ENCODE peak calls at places on chromosomes 4 and X, in seven cellular contexts. One of them, this sample, is unnamed.

GRCh38 chrX:103631145-103631544 is 2.4 kb downstream of the TCEAL1 start:
- DNase-seq in K562: no peak
- DNase-seq in HCT116: no peak
- DNase-seq in HepG2: no peak
- DNase-seq in H1: no peak
- DNase-seq in SK-N-SH: no peak
- DNase-seq in GM12878: no peak
- DNase-seq in this sample: no peak

GRCh38 chrX:68307767-68308166 is 125.5 kb downstream of the OPHN1 start:
- DNase-seq in SK-N-SH: no peak
- DNase-seq in GM12878: no peak
- DNase-seq in K562: no peak
- DNase-seq in H1: no peak
- DNase-seq in HCT116: peak; percentile 12
- DNase-seq in HepG2: no peak
- DNase-seq in this sample: no peak

GRCh38 chr4:186240848-186241491 is 13.7 kb downstream of the KLKB1 start:
- DNase-seq in K562: no peak
- DNase-seq in HepG2: no peak
- DNase-seq in HCT116: no peak
- DNase-seq in GM12878: no peak
- DNase-seq in SK-N-SH: no peak
- DNase-seq in H1: no peak
- DNase-seq in this sample: no peak

GRCh38 chr4:16125571-16126445 is 42.0 kb upstream of the PROM1 start:
- DNase-seq in HCT116: no peak
- DNase-seq in HepG2: no peak
- DNase-seq in K562: no peak
- DNase-seq in H1: no peak
- DNase-seq in GM12878: no peak
- DNase-seq in SK-N-SH: no peak
- DNase-seq in this sample: peak; percentile 57

GRCh38 chrX:14027031-14027430 is 2.7 kb downstream of the GEMIN8 start:
- DNase-seq in H1: no peak
- DNase-seq in HCT116: no peak
- DNase-seq in GM12878: no peak
- DNase-seq in K562: no peak
- DNase-seq in SK-N-SH: no peak
- DNase-seq in HepG2: no peak
- DNase-seq in this sample: no peak

GRCh38 chr4:147526272-147526654 is 45.4 kb downstream of the EDNRA start:
- DNase-seq in K562: no peak
- DNase-seq in HepG2: no peak
- DNase-seq in H1: no peak
- DNase-seq in SK-N-SH: no peak
- DNase-seq in HCT116: no peak
- DNase-seq in GM12878: no peak
- DNase-seq in this sample: no peak

GRCh38 chrX:38249965-38250364 is 29.3 kb upstream of the SRPX start:
- DNase-seq in HepG2: no peak
- DNase-seq in K562: no peak
- DNase-seq in GM12878: no peak
- DNase-seq in SK-N-SH: no peak
- DNase-seq in H1: no peak
- DNase-seq in HCT116: no peak
- DNase-seq in this sample: no peak

GRCh38 chr4:42391356-42391675 is 6.0 kb upstream of the SHISA3 start:
- DNase-seq in H1: no peak
- DNase-seq in GM12878: no peak
- DNase-seq in SK-N-SH: no peak
- DNase-seq in HCT116: no peak
- DNase-seq in K562: no peak
- DNase-seq in HepG2: no peak
- DNase-seq in this sample: no peak

GRCh38 chr4:181479145-181479544 is 764.1 kb upstream of the TENM3 start:
- DNase-seq in H1: no peak
- DNase-seq in HCT116: no peak
- DNase-seq in GM12878: no peak
- DNase-seq in K562: no peak
- DNase-seq in SK-N-SH: no peak
- DNase-seq in HepG2: no peak
- DNase-seq in this sample: no peak

GRCh38 chr4:118783887-118784286 is 52.0 kb downstream of the SEC24D start:
- DNase-seq in GM12878: no peak
- DNase-seq in SK-N-SH: no peak
- DNase-seq in K562: no peak
- DNase-seq in HepG2: no peak
- DNase-seq in H1: no peak
- DNase-seq in HCT116: no peak
- DNase-seq in this sample: no peak

GRCh38 chr4:140567722-140568121 is 1.0 kb downstream of the UCP1 start:
- DNase-seq in K562: no peak
- DNase-seq in GM12878: no peak
- DNase-seq in HepG2: no peak
- DNase-seq in H1: no peak
- DNase-seq in HCT116: no peak
- DNase-seq in SK-N-SH: peak; percentile 32
- DNase-seq in this sample: peak; percentile 7

GRCh38 chr4:83124079-83124780 is 9.7 kb upstream of the PLAC8 start:
- DNase-seq in HepG2: no peak
- DNase-seq in HCT116: no peak
- DNase-seq in H1: no peak
- DNase-seq in SK-N-SH: no peak
- DNase-seq in GM12878: no peak
- DNase-seq in K562: no peak
- DNase-seq in this sample: no peak

GRCh38 chr4:21507439-21507838 is 441.1 kb downstream of the KCNIP4 start:
- DNase-seq in SK-N-SH: peak; percentile 2
- DNase-seq in HepG2: peak; percentile 6
- DNase-seq in H1: no peak
- DNase-seq in GM12878: no peak
- DNase-seq in HCT116: no peak
- DNase-seq in K562: no peak
- DNase-seq in this sample: peak; percentile 19

GRCh38 chr4:113435893-113436292 is 325.6 kb downstream of the CAMK2D start:
- DNase-seq in H1: no peak
- DNase-seq in K562: no peak
- DNase-seq in SK-N-SH: no peak
- DNase-seq in HCT116: peak; percentile 84
- DNase-seq in HepG2: no peak
- DNase-seq in GM12878: no peak
- DNase-seq in this sample: no peak

GRCh38 chr4:68906238-68907137 is 45.1 kb downstream of the UGT2A3 start:
- DNase-seq in H1: no peak
- DNase-seq in HepG2: no peak
- DNase-seq in HCT116: no peak
- DNase-seq in GM12878: no peak
- DNase-seq in K562: no peak
- DNase-seq in SK-N-SH: no peak
- DNase-seq in this sample: peak; percentile 36

GRCh38 chr4:137471461-137471860 is 60.8 kb downstream of the PCDH18 start:
- DNase-seq in GM12878: no peak
- DNase-seq in HepG2: no peak
- DNase-seq in HCT116: no peak
- DNase-seq in SK-N-SH: no peak
- DNase-seq in K562: no peak
- DNase-seq in H1: no peak
- DNase-seq in this sample: no peak

GRCh38 chr4:11079171-11079570 is 349.5 kb downstream of the HS3ST1 start:
- DNase-seq in SK-N-SH: no peak
- DNase-seq in HepG2: no peak
- DNase-seq in HCT116: no peak
- DNase-seq in GM12878: no peak
- DNase-seq in H1: no peak
- DNase-seq in K562: no peak
- DNase-seq in this sample: no peak

GRCh38 chr4:123821861-123822260 is 425.3 kb downstream of the SPRY1 start:
- DNase-seq in HepG2: peak; percentile 28
- DNase-seq in HCT116: no peak
- DNase-seq in K562: no peak
- DNase-seq in SK-N-SH: no peak
- DNase-seq in GM12878: no peak
- DNase-seq in H1: no peak
- DNase-seq in this sample: no peak

GRCh38 chr4:170391066-170391754 is 301.5 kb upstream of the AADAT start:
- DNase-seq in K562: no peak
- DNase-seq in SK-N-SH: no peak
- DNase-seq in GM12878: no peak
- DNase-seq in HCT116: no peak
- DNase-seq in HepG2: no peak
- DNase-seq in H1: no peak
- DNase-seq in this sample: no peak

DNA sequence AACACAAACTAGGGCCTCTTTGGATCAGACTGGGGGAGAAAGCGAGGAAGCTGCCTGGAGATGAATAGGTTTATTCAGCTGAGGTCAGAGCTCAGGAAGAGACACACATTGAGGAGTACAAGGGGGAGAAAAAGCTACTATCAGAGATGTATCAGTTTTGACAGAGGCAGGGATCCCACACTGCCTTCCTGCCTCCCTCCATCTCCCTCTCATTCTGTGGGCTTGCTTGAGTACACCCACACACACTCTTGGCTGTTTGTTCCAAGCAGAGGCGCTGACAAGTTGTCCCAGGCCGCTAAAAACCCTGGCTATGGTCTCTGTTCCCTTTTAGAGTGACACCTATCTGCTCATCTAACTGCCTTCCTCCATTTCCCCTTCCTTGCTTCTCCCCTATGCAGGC is 5.2 kb downstream of the TSPYL2 start:
- DNase-seq in HCT116: no peak
- DNase-seq in H1: no peak
- DNase-seq in SK-N-SH: no peak
- DNase-seq in K562: no peak
- DNase-seq in HepG2: no peak
- DNase-seq in GM12878: no peak
- DNase-seq in this sample: no peak
- TF ChIP-seq JUND in HCT116: no peak
- TF ChIP-seq JUND in H1: no peak
- TF ChIP-seq JUND in SK-N-SH: no peak
- TF ChIP-seq JUND in K562: no peak
- TF ChIP-seq JUND in HepG2: no peak
- TF ChIP-seq JUND in GM12878: no peak
- TF ChIP-seq JUND in this sample: no peak

GRCh38 chr4:165428957-165429356 is 50.1 kb downstream of the CPE start:
- DNase-seq in GM12878: no peak
- DNase-seq in HCT116: no peak
- DNase-seq in SK-N-SH: no peak
- DNase-seq in HepG2: no peak
- DNase-seq in H1: no peak
- DNase-seq in K562: no peak
- DNase-seq in this sample: no peak

GRCh38 chr4:165439344-165439743 is 60.5 kb downstream of the CPE start:
- DNase-seq in SK-N-SH: no peak
- DNase-seq in K562: no peak
- DNase-seq in GM12878: no peak
- DNase-seq in H1: no peak
- DNase-seq in HCT116: no peak
- DNase-seq in HepG2: no peak
- DNase-seq in this sample: no peak

DNA sequence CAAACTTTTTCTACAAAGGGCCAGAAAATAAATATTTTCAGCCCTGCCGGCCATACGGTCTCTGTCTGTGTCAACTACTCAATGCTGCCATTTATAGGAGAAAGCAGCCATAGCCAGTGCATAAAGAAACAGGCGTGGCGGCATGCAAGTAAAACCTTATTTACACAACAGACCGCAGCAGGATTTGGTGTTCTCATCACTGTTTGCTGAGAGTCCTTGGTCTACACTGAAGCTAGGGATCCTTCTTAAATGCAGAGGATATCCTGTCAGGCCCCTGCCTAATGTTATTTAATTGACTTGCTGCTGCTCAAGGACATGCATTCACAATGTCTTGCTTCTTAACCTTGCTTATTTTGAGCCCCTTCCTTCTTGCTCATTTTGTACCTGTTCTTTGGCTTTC is 54.7 kb downstream of the CPE start:
- DNase-seq in K562: no peak
- DNase-seq in H1: no peak
- DNase-seq in HepG2: no peak
- DNase-seq in GM12878: no peak
- DNase-seq in HCT116: no peak
- DNase-seq in SK-N-SH: no peak
- DNase-seq in this sample: no peak
- TF ChIP-seq JUND in K562: no peak
- TF ChIP-seq JUND in H1: no peak
- TF ChIP-seq JUND in HepG2: no peak
- TF ChIP-seq JUND in GM12878: no peak
- TF ChIP-seq JUND in HCT116: no peak
- TF ChIP-seq JUND in SK-N-SH: no peak
- TF ChIP-seq JUND in this sample: no peak

DNA sequence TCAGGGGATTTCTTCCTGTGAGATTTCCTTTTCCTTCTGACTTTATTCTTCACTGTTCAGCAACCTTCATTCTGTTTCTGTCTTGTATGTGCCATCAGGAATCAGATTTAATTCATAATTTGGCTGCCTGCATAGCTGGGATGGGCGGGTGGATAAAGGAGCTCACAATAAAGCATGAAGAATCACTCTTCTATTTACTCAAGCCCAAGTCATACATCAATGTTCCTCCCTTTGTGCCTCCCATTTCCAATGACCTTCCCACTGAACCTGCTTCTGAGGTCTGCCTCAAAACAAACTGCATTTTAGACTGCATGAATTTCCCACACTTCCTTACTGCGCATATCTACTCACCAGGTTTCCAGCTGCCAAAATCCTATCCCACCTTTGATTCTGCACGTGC is 14.0 kb downstream of the PDGFC start:
- DNase-seq in K562: no peak
- DNase-seq in GM12878: no peak
- DNase-seq in SK-N-SH: no peak
- DNase-seq in HCT116: no peak
- DNase-seq in HepG2: no peak
- DNase-seq in H1: no peak
- DNase-seq in this sample: no peak
- TF ChIP-seq JUND in K562: no peak
- TF ChIP-seq JUND in GM12878: no peak
- TF ChIP-seq JUND in SK-N-SH: no peak
- TF ChIP-seq JUND in HCT116: no peak
- TF ChIP-seq JUND in HepG2: no peak
- TF ChIP-seq JUND in H1: no peak
- TF ChIP-seq JUND in this sample: no peak

DNA sequence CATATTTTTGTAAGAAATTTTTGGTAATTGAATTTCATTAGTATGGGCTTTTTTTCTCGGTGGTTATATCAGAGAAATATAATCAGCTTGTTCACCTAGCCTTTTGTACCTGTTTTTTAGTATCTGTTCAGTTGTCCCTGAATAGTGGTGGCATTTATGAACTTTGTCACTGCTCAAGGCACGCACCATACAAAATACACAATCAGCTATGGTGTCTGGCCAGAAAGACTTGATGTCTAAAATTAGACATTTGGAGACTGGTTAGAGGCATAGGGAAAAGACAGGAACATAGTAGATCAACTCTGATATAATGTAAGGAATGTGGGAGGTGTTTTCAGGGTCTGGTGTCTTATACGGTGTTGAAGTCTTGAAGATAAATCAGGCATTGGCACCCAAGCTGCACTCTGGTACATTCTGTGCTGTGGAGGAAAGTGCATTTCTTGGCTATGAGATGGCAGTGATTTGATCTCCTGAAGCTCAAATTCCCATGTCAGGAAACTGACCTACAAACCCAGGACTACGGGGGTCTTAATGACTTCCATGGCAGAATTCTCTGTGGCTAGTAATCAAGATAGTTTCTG is 3.6 kb downstream of the ART3 start:
- DNase-seq in SK-N-SH: no peak
- DNase-seq in GM12878: no peak
- DNase-seq in HCT116: no peak
- DNase-seq in K562: no peak
- DNase-seq in H1: no peak
- DNase-seq in HepG2: no peak
- DNase-seq in this sample: no peak
- TF ChIP-seq JUND in SK-N-SH: no peak
- TF ChIP-seq JUND in GM12878: no peak
- TF ChIP-seq JUND in HCT116: no peak
- TF ChIP-seq JUND in K562: no peak
- TF ChIP-seq JUND in H1: no peak
- TF ChIP-seq JUND in HepG2: no peak
- TF ChIP-seq JUND in this sample: no peak

This sample was measured in T47D.